ENCODE peak calls at places on chromosome 13, in nine cellular contexts. O is endothelial cell; Q is neural crest cell; W is T1000; M is mammary epithelial cell; P is activated CD8-positive, alpha-beta memory T cell treated with anti-CD3 and anti-CD28 coated beads for 1 hour; A is AG09309; S is activated T-helper 1 cell treated with anti-CD3 and anti-CD28 coated beads, Interleukin-12 subunit alpha, Interleukin-12 subunit beta, Interleukin-2, Interleukin-4 antibody, amounts not matched to agents 30 ng/mL and 10 ng/mL and 1 ng/mL, durations not matched to agents 14 hours and 24 hours and 36 hours; H is activated naive CD8-positive, alpha-beta T cell treated with anti-CD3 and anti-CD28 coated beads for 36 hours. D is an unnamed sample.

GRCh38 chr13:81609335-81609734 is 1268.4 kb upstream of the SPRY2 start:
- DNase-seq in O (no peak), Q (no peak), W (no peak), M (no peak), P (no peak), A (no peak), S (no peak), H (no peak), D (no peak)

GRCh38 chr13:72469932-72470331 is 257.5 kb downstream of the MZT1 start:
- DNase-seq in O (no peak), Q (no peak), W (no peak), M (no peak), P (no peak), A (no peak), S (no peak), H (no peak), D (no peak)

GRCh38 chr13:30829145-30829544 is 76.9 kb upstream of the MEDAG start:
- DNase-seq in O (no peak), Q (no peak), W (peak), M (peak), P (no peak), A (no peak), S (no peak), H (no peak), D (peak)

GRCh38 chr13:42967660-42968059 is 24.4 kb downstream of the EPSTI1 start:
- DNase-seq in O (no peak), Q (no peak), W (no peak), M (no peak), P (no peak), A (no peak), S (no peak), H (no peak), D (no peak)

GRCh38 chr13:39102981-39103490 is 64.8 kb downstream of the NHLRC3 start:
- DNase-seq in O (no peak), Q (no peak), W (no peak), M (no peak), P (no peak), A (no peak), S (no peak), H (no peak), D (no peak)

GRCh38 chr13:72952529-72953141 is 106.2 kb upstream of the KLF5 start:
- DNase-seq in O (no peak), Q (no peak), W (no peak), M (no peak), P (no peak), A (no peak), S (no peak), H (no peak), D (no peak)

GRCh38 chr13:102658678-102659077 is 36.2 kb downstream of the METTL21C start:
- DNase-seq in O (no peak), Q (no peak), W (no peak), M (no peak), P (no peak), A (no peak), S (no peak), H (no peak), D (no peak)

GRCh38 chr13:46022476-46022875 is 30.1 kb downstream of the ZC3H13 start:
- DNase-seq in O (no peak), Q (no peak), W (no peak), M (no peak), P (no peak), A (no peak), S (no peak), H (no peak), D (no peak)

GRCh38 chr13:48126944-48127814 is 32.3 kb upstream of the MED4 start:
- DNase-seq in O (peak), Q (no peak), W (no peak), M (peak), P (no peak), A (peak), S (peak), H (peak), D (no peak)

GRCh38 chr13:113664751-113665581 is 2.1 kb upstream of the GRK1 start:
- DNase-seq in O (no peak), Q (peak), W (no peak), M (no peak), P (no peak), A (no peak), S (no peak), H (no peak), D (no peak)

GRCh38 chr13:50403311-50403710 is 388.1 kb downstream of the KCNRG start:
- DNase-seq in O (no peak), Q (no peak), W (no peak), M (no peak), P (no peak), A (no peak), S (no peak), H (no peak), D (no peak)

GRCh38 chr13:101978546-101979315 is 423.1 kb downstream of the FGF14 start:
- DNase-seq in O (no peak), Q (no peak), W (no peak), M (no peak), P (no peak), A (no peak), S (no peak), H (no peak), D (no peak)

GRCh38 chr13:113420833-113421600 is 32.3 kb downstream of the ADPRHL1 start:
- DNase-seq in O (no peak), Q (no peak), W (peak), M (no peak), P (no peak), A (no peak), S (no peak), H (no peak), D (no peak)

GRCh38 chr13:51826606-51827005 is 18.4 kb downstream of the TMEM272 start:
- DNase-seq in O (no peak), Q (no peak), W (no peak), M (peak), P (no peak), A (no peak), S (no peak), H (no peak), D (no peak)

GRCh38 chr13:77786888-77787287 is 89.4 kb downstream of the SLAIN1 start:
- DNase-seq in O (no peak), Q (no peak), W (no peak), M (no peak), P (no peak), A (no peak), S (no peak), H (no peak), D (no peak)

GRCh38 chr13:70844391-70845108 is 736.3 kb upstream of the KLHL1 start:
- DNase-seq in O (no peak), Q (no peak), W (no peak), M (no peak), P (no peak), A (no peak), S (no peak), H (no peak), D (no peak)

GRCh38 chr13:73776137-73776785 is 357.9 kb downstream of the KLF12 start:
- DNase-seq in O (no peak), Q (no peak), W (no peak), M (no peak), P (no peak), A (no peak), S (no peak), H (no peak), D (no peak)

GRCh38 chr13:111168116-111168515 is 53.0 kb downstream of the ARHGEF7 start:
- DNase-seq in O (no peak), Q (no peak), W (no peak), M (no peak), P (no peak), A (no peak), S (no peak), H (no peak), D (no peak)

GRCh38 chr13:29920018-29920643 is 69.7 kb upstream of the UBL3 start:
- DNase-seq in O (no peak), Q (no peak), W (no peak), M (no peak), P (no peak), A (no peak), S (no peak), H (no peak), D (no peak)

GRCh38 chr13:31166591-31166990 is 4.9 kb upstream of the HSPH1 start:
- DNase-seq in O (no peak), Q (no peak), W (no peak), M (peak), P (no peak), A (no peak), S (no peak), H (no peak), D (no peak)

GRCh38 chr13:20526664-20527063 is 1.0 kb upstream of the CRYL1 start:
- DNase-seq in O (no peak), Q (no peak), W (no peak), M (no peak), P (no peak), A (no peak), S (no peak), H (no peak), D (no peak)

GRCh38 chr13:36857273-36857672 is 38.3 kb downstream of the RFXAP start:
- DNase-seq in O (no peak), Q (no peak), W (no peak), M (no peak), P (no peak), A (no peak), S (no peak), H (no peak), D (no peak)

GRCh38 chr13:32309812-32310706 is 5.1 kb downstream of the ZAR1L start:
- DNase-seq in O (peak), Q (peak), W (no peak), M (peak), P (no peak), A (no peak), S (peak), H (no peak), D (no peak)

GRCh38 chr13:41648314-41648935 is 191.1 kb downstream of the RGCC start:
- DNase-seq in O (no peak), Q (no peak), W (no peak), M (peak), P (no peak), A (no peak), S (no peak), H (no peak), D (peak)

GRCh38 chr13:72953391-72953960 is 105.3 kb upstream of the KLF5 start:
- DNase-seq in O (no peak), Q (no peak), W (no peak), M (no peak), P (no peak), A (no peak), S (no peak), H (no peak), D (no peak)

GRCh38 chr13:102584423-102584822 is 12.4 kb upstream of the TPP2 start:
- DNase-seq in O (no peak), Q (no peak), W (no peak), M (no peak), P (no peak), A (no peak), S (no peak), H (no peak), D (no peak)

GRCh38 chr13:34933349-34933748 is 8.7 kb upstream of the NBEA start:
- DNase-seq in O (no peak), Q (no peak), W (no peak), M (no peak), P (no peak), A (no peak), S (no peak), H (no peak), D (no peak)

GRCh38 chr13:100573121-100573520 is 15.5 kb downstream of the GGACT start:
- DNase-seq in O (peak), Q (peak), W (no peak), M (peak), P (peak), A (peak), S (peak), H (peak), D (peak)

GRCh38 chr13:66660013-66660804 is 569.9 kb downstream of the PCDH9 start:
- DNase-seq in O (no peak), Q (no peak), W (no peak), M (peak), P (no peak), A (no peak), S (no peak), H (no peak), D (peak)

GRCh38 chr13:99659234-99659633 is 158.0 kb downstream of the TM9SF2 start:
- DNase-seq in O (no peak), Q (no peak), W (no peak), M (no peak), P (no peak), A (no peak), S (no peak), H (peak), D (no peak)

D was measured in non-pigmented ciliary epithelial cell.